ENCODE peak calls at places on chromosomes 12 and 14, in six cellular contexts. One of them, this sample, is unnamed.

GRCh38 chr12:47236109-47236714 is 156.5 kb upstream of the AMIGO2 start:
- DNase-seq in transverse colon: no peak
- DNase-seq in astrocyte of the spinal cord: peak
- DNase-seq in epithelial cell of esophagus: peak
- DNase-seq in lower lobe of right lung: no peak
- DNase-seq in tibial nerve: no peak
- DNase-seq in this sample: no peak

GRCh38 chr12:77796775-77797174 is 33.9 kb upstream of the NAV3 start:
- DNase-seq in transverse colon: no peak
- DNase-seq in astrocyte of the spinal cord: peak
- DNase-seq in epithelial cell of esophagus: peak
- DNase-seq in lower lobe of right lung: no peak
- DNase-seq in tibial nerve: no peak
- DNase-seq in this sample: no peak

GRCh38 chr14:89264196-89264800 is 152.7 kb downstream of the FOXN3 start:
- DNase-seq in transverse colon: no peak
- DNase-seq in astrocyte of the spinal cord: no peak
- DNase-seq in epithelial cell of esophagus: no peak
- DNase-seq in lower lobe of right lung: no peak
- DNase-seq in tibial nerve: no peak
- DNase-seq in this sample: no peak

GRCh38 chr14:78638926-78639325 is 468.8 kb downstream of the NRXN3 start:
- DNase-seq in transverse colon: no peak
- DNase-seq in astrocyte of the spinal cord: no peak
- DNase-seq in epithelial cell of esophagus: no peak
- DNase-seq in lower lobe of right lung: no peak
- DNase-seq in tibial nerve: no peak
- DNase-seq in this sample: no peak

GRCh38 chr12:32920506-32921085 is 24.0 kb upstream of the PKP2 start:
- DNase-seq in transverse colon: no peak
- DNase-seq in astrocyte of the spinal cord: peak
- DNase-seq in epithelial cell of esophagus: peak
- DNase-seq in lower lobe of right lung: no peak
- DNase-seq in tibial nerve: no peak
- DNase-seq in this sample: no peak

GRCh38 chr14:55760801-55761200 is 180.8 kb downstream of the KTN1 start:
- DNase-seq in transverse colon: no peak
- DNase-seq in astrocyte of the spinal cord: no peak
- DNase-seq in epithelial cell of esophagus: no peak
- DNase-seq in lower lobe of right lung: no peak
- DNase-seq in tibial nerve: no peak
- DNase-seq in this sample: no peak

GRCh38 chr12:46628176-46628575 is 197.6 kb downstream of the SLC38A4 start:
- DNase-seq in transverse colon: no peak
- DNase-seq in astrocyte of the spinal cord: no peak
- DNase-seq in epithelial cell of esophagus: no peak
- DNase-seq in lower lobe of right lung: no peak
- DNase-seq in tibial nerve: no peak
- DNase-seq in this sample: no peak

GRCh38 chr14:56152221-56152620 is 34.0 kb downstream of the PELI2 start:
- DNase-seq in transverse colon: no peak
- DNase-seq in astrocyte of the spinal cord: no peak
- DNase-seq in epithelial cell of esophagus: no peak
- DNase-seq in lower lobe of right lung: no peak
- DNase-seq in tibial nerve: no peak
- DNase-seq in this sample: no peak

GRCh38 chr14:21868442-21869046 is 194.9 kb upstream of the OR4E1 start:
- DNase-seq in transverse colon: peak
- DNase-seq in astrocyte of the spinal cord: peak
- DNase-seq in epithelial cell of esophagus: peak
- DNase-seq in lower lobe of right lung: no peak
- DNase-seq in tibial nerve: no peak
- DNase-seq in this sample: peak

GRCh38 chr14:99467338-99468075 is 13.2 kb downstream of the SETD3 start:
- DNase-seq in transverse colon: no peak
- DNase-seq in astrocyte of the spinal cord: no peak
- DNase-seq in epithelial cell of esophagus: no peak
- DNase-seq in lower lobe of right lung: no peak
- DNase-seq in tibial nerve: no peak
- DNase-seq in this sample: no peak

GRCh38 chr12:47361389-47362031 is 281.8 kb upstream of the AMIGO2 start:
- DNase-seq in transverse colon: peak
- DNase-seq in astrocyte of the spinal cord: no peak
- DNase-seq in epithelial cell of esophagus: peak
- DNase-seq in lower lobe of right lung: no peak
- DNase-seq in tibial nerve: no peak
- DNase-seq in this sample: no peak

GRCh38 chr12:82818276-82819035 is 131.8 kb downstream of the TMTC2 start:
- DNase-seq in transverse colon: no peak
- DNase-seq in astrocyte of the spinal cord: no peak
- DNase-seq in epithelial cell of esophagus: peak
- DNase-seq in lower lobe of right lung: no peak
- DNase-seq in tibial nerve: no peak
- DNase-seq in this sample: no peak

GRCh38 chr12:103175625-103176024 is 218.2 kb downstream of the ASCL1 start:
- DNase-seq in transverse colon: no peak
- DNase-seq in astrocyte of the spinal cord: no peak
- DNase-seq in epithelial cell of esophagus: no peak
- DNase-seq in lower lobe of right lung: no peak
- DNase-seq in tibial nerve: no peak
- DNase-seq in this sample: no peak

GRCh38 chr12:22287776-22288621 is 46.5 kb downstream of the ST8SIA1 start:
- DNase-seq in transverse colon: no peak
- DNase-seq in astrocyte of the spinal cord: peak
- DNase-seq in epithelial cell of esophagus: peak
- DNase-seq in lower lobe of right lung: no peak
- DNase-seq in tibial nerve: no peak
- DNase-seq in this sample: no peak
- H3K4me3 ChIP-seq in transverse colon: no peak
- H3K4me3 ChIP-seq in astrocyte of the spinal cord: no peak
- H3K4me3 ChIP-seq in epithelial cell of esophagus: no peak
- H3K4me3 ChIP-seq in lower lobe of right lung: no peak
- H3K4me3 ChIP-seq in tibial nerve: no peak
- H3K4me3 ChIP-seq in this sample: no peak

DNA sequence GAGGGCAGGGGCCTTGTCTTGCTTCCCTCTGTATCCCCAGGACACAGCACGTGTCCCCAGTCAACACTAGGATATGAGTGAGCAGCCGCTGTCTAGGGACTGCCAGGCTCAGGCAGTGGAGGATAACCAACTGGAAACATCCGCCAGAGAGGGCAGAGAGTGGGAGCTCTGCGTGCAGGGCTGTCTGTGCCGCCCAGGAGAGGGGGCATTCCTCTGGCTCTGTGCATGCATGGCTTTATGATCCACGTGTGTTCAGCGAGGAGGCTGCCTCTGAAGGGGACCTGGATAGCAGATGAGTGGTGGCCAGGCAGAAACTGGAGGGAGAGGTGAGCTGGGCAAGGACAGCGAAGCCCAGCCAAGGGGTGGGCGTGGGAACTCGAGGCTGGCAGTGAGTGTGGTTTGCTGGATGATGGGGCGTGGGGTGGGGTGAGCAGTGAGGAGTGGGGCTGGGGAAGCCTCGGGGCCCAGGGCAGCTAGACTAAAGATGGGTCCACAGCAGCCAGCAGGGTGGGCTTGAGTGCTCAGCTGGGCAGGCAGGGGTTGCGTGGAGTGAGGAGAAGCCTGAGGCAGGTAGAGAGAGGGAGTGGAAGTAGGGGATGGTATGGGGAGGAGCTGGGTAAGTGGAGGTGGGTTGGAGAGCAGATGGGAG is 72.9 kb downstream of the PRIMA1 start:
- DNase-seq in transverse colon: no peak
- DNase-seq in astrocyte of the spinal cord: no peak
- DNase-seq in epithelial cell of esophagus: no peak
- DNase-seq in lower lobe of right lung: no peak
- DNase-seq in tibial nerve: no peak
- DNase-seq in this sample: no peak
- TF ChIP-seq CTCF in transverse colon: no peak
- TF ChIP-seq CTCF in astrocyte of the spinal cord: no peak
- TF ChIP-seq CTCF in epithelial cell of esophagus: no peak
- TF ChIP-seq CTCF in lower lobe of right lung: no peak
- TF ChIP-seq CTCF in tibial nerve: no peak
- TF ChIP-seq CTCF in this sample: no peak

DNA sequence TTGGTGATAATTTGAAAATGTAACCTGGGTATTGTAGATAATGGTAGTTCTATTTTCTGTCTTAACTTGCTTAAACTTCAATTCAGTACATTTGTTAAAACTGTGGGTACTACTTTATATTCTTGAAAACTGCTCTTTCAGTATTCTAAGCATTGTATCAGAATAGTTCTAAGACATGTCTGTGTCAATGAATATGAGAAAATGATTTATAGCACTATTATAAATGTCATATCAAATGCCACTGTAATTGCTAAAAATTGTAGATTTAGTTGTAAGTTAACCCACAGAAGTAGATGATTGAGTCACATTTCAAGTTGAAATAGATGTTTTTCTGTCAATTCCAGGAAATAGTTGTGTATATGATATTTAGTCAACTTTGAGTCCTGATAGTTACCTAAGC is 2.4 kb downstream of the NAA30 start:
- DNase-seq in transverse colon: no peak
- DNase-seq in astrocyte of the spinal cord: no peak
- DNase-seq in epithelial cell of esophagus: no peak
- DNase-seq in lower lobe of right lung: no peak
- DNase-seq in tibial nerve: no peak
- DNase-seq in this sample: no peak
- H3K4me3 ChIP-seq in transverse colon: no peak
- H3K4me3 ChIP-seq in astrocyte of the spinal cord: peak
- H3K4me3 ChIP-seq in epithelial cell of esophagus: peak
- H3K4me3 ChIP-seq in lower lobe of right lung: peak
- H3K4me3 ChIP-seq in tibial nerve: no peak
- H3K4me3 ChIP-seq in this sample: no peak

DNA sequence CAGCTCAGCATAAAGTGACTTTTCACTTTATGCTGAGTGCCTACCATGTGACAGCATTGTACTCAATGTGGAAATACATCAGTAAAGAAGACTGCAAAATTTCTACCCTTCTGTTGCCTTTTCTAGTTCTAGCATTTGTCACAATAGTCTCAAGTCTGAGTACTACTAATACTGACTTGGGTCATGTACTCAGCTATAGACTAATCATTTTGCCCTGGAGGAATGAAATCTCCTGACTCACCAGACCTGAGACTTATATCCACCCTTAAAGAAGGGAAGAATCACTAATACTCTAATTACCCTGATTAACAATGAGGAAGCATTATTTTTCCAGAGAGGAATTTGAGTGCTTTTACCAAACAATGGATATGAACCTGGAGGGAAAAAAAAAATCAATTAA is 386.4 kb downstream of the SYT1 start:
- DNase-seq in transverse colon: no peak
- DNase-seq in astrocyte of the spinal cord: no peak
- DNase-seq in epithelial cell of esophagus: peak
- DNase-seq in lower lobe of right lung: no peak
- DNase-seq in tibial nerve: no peak
- DNase-seq in this sample: no peak
- TF ChIP-seq CTCF in transverse colon: no peak
- TF ChIP-seq CTCF in astrocyte of the spinal cord: no peak
- TF ChIP-seq CTCF in epithelial cell of esophagus: no peak
- TF ChIP-seq CTCF in lower lobe of right lung: no peak
- TF ChIP-seq CTCF in tibial nerve: no peak
- TF ChIP-seq CTCF in this sample: no peak

This sample was measured in LNCaP clone FGC.